ENCODE peak calls at places on chromosome 1, in ten cellular contexts. H is activated gamma-delta T cell treated with Interleukin-2 at 50 U/mL for 16 hours; P is endothelial cell; O is NCI-H1694 treated with DMSO at 0.1 percent for 48 hours; M is NCI-H1092; Q is activated T-helper 9 cell treated with anti-CD3 and anti-CD28 coated beads, Interleukin-2, amount 50 U/mL, for 16 hours; W is cardiac muscle cell; I is RWPE1; F is stimulated activated CD8-positive, alpha-beta memory T cell treated with anti-CD3 and anti-CD28 coated beads, Interleukin-7, amount 100 ng/mL, for 1 hour; T is NCI-H1417 treated with DMSO at 0.1 percent for 48 hours. J is an unnamed sample.

GRCh38 chr1:164765993-164766720 is 207.2 kb downstream of the PBX1 start:
- DNase-seq in H (no peak), Q (no peak), I (no peak), P (no peak), T (no peak), W (no peak), M (no peak), F (no peak), O (no peak), J (no peak)

GRCh38 chr1:235902638-235903542 is 36.2 kb upstream of the LYST start:
- DNase-seq in P (no peak), M (no peak), T (no peak), I (peak), O (no peak), F (no peak), H (no peak), W (no peak), Q (no peak), J (peak)

GRCh38 chr1:30360281-30360680 is 363.1 kb downstream of the MATN1 start:
- DNase-seq in Q (no peak), T (no peak), H (no peak), O (no peak), W (no peak), F (no peak), I (no peak), M (no peak), P (no peak), J (no peak)

GRCh38 chr1:203300441-203301330 is 4.6 kb upstream of the BTG2 start:
- DNase-seq in Q (no peak), M (no peak), H (no peak), I (no peak), W (no peak), T (no peak), F (no peak), P (no peak), O (no peak), J (no peak)

GRCh38 chr1:90730247-90731022 is 13.3 kb upstream of the BARHL2 start:
- DNase-seq in F (no peak), H (no peak), I (no peak), W (no peak), T (no peak), O (peak), P (no peak), Q (no peak), M (no peak), J (peak)

GRCh38 chr1:225481738-225482137 is 53.9 kb upstream of the LBR start:
- DNase-seq in M (no peak), Q (no peak), F (no peak), W (no peak), H (no peak), T (peak), P (no peak), I (no peak), O (no peak), J (no peak)

GRCh38 chr1:248404024-248404423 is 1.2 kb downstream of the OR2T1 start:
- DNase-seq in W (no peak), T (no peak), M (no peak), O (no peak), I (peak), H (no peak), Q (no peak), P (no peak), F (no peak), J (no peak)

GRCh38 chr1:86712088-86712860 is 7.9 kb downstream of the SH3GLB1 start:
- DNase-seq in Q (no peak), P (no peak), I (no peak), M (no peak), W (no peak), H (no peak), F (no peak), O (no peak), T (no peak), J (no peak)

GRCh38 chr1:225626698-225627097 is 26.2 kb downstream of the ENAH start:
- DNase-seq in M (no peak), W (no peak), F (no peak), H (no peak), P (no peak), T (no peak), Q (no peak), O (no peak), I (no peak), J (no peak)

J was measured in ecto neural progenitor cell.